ENCODE peak calls at places on chromosomes 3 and 15, in six cellular contexts. H, J, K, Z, F and M are unnamed samples.

GRCh38 chr3:88610820-88611219 is 461.1 kb downstream of the C3orf38 start:
- DNase-seq in K (no peak), Z (no peak), J (no peak), H (no peak), F (no peak), M (no peak)

GRCh38 chr15:33994005-33994615 is 25.8 kb downstream of the CHRM5 start:
- DNase-seq in Z (peak; percentile 25), K (no peak), J (no peak), H (peak; percentile 45), F (no peak), M (peak; percentile 29)

GRCh38 chr15:93024716-93025624 is 64.0 kb downstream of the RGMA start:
- DNase-seq in K (no peak), F (no peak), H (no peak), J (no peak), Z (no peak), M (no peak)

GRCh38 chr15:40754883-40755815 is at the start of gene RMDN3:
- DNase-seq in Z (peak; percentile 91), K (peak; percentile 85), F (peak; percentile 88), H (peak; percentile 74), J (peak; percentile 87), M (peak; percentile 90)

GRCh38 chr15:92343869-92344643 is 49.6 kb upstream of the ST8SIA2 start:
- DNase-seq in F (no peak), J (no peak), Z (peak; percentile 76), K (no peak), H (no peak), M (no peak)

GRCh38 chr15:76342046-76342381 is 5.4 kb downstream of the ISL2 start:
- DNase-seq in F (no peak), J (no peak), K (no peak), H (no peak), Z (no peak), M (no peak)

GRCh38 chr3:172675371-172676193 is 35.3 kb downstream of the NCEH1 start:
- DNase-seq in K (no peak), F (peak; percentile 47), H (peak; percentile 64), J (no peak), Z (no peak), M (peak; percentile 76)

GRCh38 chr3:130850044-130850797 is 43.7 kb upstream of the ATP2C1 start:
- DNase-seq in Z (no peak), H (no peak), K (no peak), J (no peak), F (peak; percentile 97), M (no peak)

GRCh38 chr3:140467104-140467577 is 210.7 kb upstream of the TRIM42 start:
- DNase-seq in F (no peak), J (no peak), H (no peak), Z (no peak), K (no peak), M (no peak)

GRCh38 chr3:159616234-159616825 is 372.3 kb upstream of the IL12A start:
- DNase-seq in J (no peak), K (no peak), H (peak; percentile 66), Z (peak; percentile 9), F (no peak), M (peak; percentile 62)

GRCh38 chr3:50606596-50606995 is 5.0 kb downstream of the CISH start:
- DNase-seq in K (no peak), J (no peak), H (no peak), Z (no peak), F (no peak), M (no peak)

GRCh38 chr3:184200825-184201224 is 14.8 kb downstream of the ABCF3 start:
- DNase-seq in F (no peak), K (no peak), Z (no peak), J (no peak), H (no peak), M (no peak)

GRCh38 chr15:63973212-63974009 is 72.9 kb downstream of the DAPK2 start:
- DNase-seq in H (peak; percentile 58), F (no peak), Z (no peak), K (no peak), J (no peak), M (peak; percentile 26)

GRCh38 chr3:12231481-12231880 is 57.4 kb upstream of the PPARG start:
- DNase-seq in J (no peak), H (no peak), F (no peak), K (no peak), Z (no peak), M (peak; percentile 54)

GRCh38 chr15:67825880-67826716 is 789 bp downstream of the SKOR1 start:
- DNase-seq in Z (no peak), K (no peak), H (no peak), F (no peak), J (no peak), M (no peak)

GRCh38 chr15:41795996-41796395 is 21.7 kb downstream of the MAPKBP1 start:
- DNase-seq in K (no peak), F (no peak), Z (no peak), H (no peak), J (no peak), M (no peak)

GRCh38 chr3:50278868-50279224 is at the start of gene LSMEM2:
- DNase-seq in H (no peak), F (no peak), J (no peak), K (no peak), Z (no peak), M (no peak)